ENCODE peak calls at places on chromosomes 5 and 9, in eight cellular contexts. P is tibial artery; F is PC-9; V is left ventricle myocardium inferior; C is PC-3; J is CD8-positive, alpha-beta T cell; K is HepG2; A is Peyer's patch. Z is an unnamed sample.

GRCh38 chr5:135060021-135060420 is 26.0 kb upstream of the PITX1 start:
- DNase-seq in C (no peak), A (no peak), F (no peak), K (no peak), J (no peak), P (no peak), V (no peak), Z (no peak)

GRCh38 chr9:89661956-89662717 is 57.3 kb downstream of the GADD45G start:
- DNase-seq in P (peak; percentile 97), K (peak; percentile 75), F (peak; percentile 46), J (no peak), A (peak; percentile 98), C (peak; percentile 38), V (peak; percentile 99), Z (no peak)

GRCh38 chr5:135467051-135467625 is 15.0 kb upstream of the TIFAB start:
- DNase-seq in F (no peak), C (no peak), P (peak; percentile 49), J (no peak), K (no peak), A (peak; percentile 31), V (no peak), Z (no peak)

GRCh38 chr5:18314192-18314778 is 680.0 kb downstream of the TAF11L14 start:
- DNase-seq in K (no peak), A (no peak), C (peak; percentile 66), F (no peak), V (no peak), J (no peak), P (no peak), Z (no peak)

GRCh38 chr5:123835421-123835820 is 323.4 kb downstream of the CSNK1G3 start:
- DNase-seq in J (no peak), C (no peak), P (no peak), V (no peak), K (no peak), A (no peak), F (no peak), Z (no peak)

GRCh38 chr9:96457266-96457665 is 7.3 kb downstream of the HABP4 start:
- DNase-seq in C (no peak), A (no peak), F (no peak), J (no peak), K (no peak), P (no peak), V (no peak), Z (no peak)

GRCh38 chr9:99172129-99173091 is 49.3 kb downstream of the ALG2 start:
- DNase-seq in C (no peak), K (peak; percentile 76), F (no peak), P (no peak), J (no peak), V (no peak), A (no peak), Z (no peak)

GRCh38 chr5:77177576-77177975 is 32.9 kb upstream of the PDE8B start:
- DNase-seq in A (no peak), C (peak; percentile 77), K (peak; percentile 36), F (peak; percentile 7), J (no peak), P (no peak), V (no peak), Z (no peak)

GRCh38 chr5:82748688-82749091 is 328.5 kb downstream of the TMEM167A start:
- DNase-seq in K (no peak), V (no peak), P (no peak), C (no peak), J (no peak), A (no peak), F (no peak), Z (no peak)

GRCh38 chr5:21895766-21896165 is 957.4 kb downstream of the CDH12 start:
- DNase-seq in J (no peak), K (no peak), C (no peak), P (no peak), F (no peak), A (no peak), V (no peak), Z (no peak)

GRCh38 chr5:16787278-16787677 is 148.8 kb downstream of the MYO10 start:
- DNase-seq in A (no peak), K (no peak), J (no peak), C (no peak), F (no peak), P (no peak), V (no peak), Z (no peak)
- H3K27ac ChIP-seq in A (no peak overlapping the region), K (no peak overlapping the region), J (no peak overlapping the region), C (no peak overlapping the region), F (no peak overlapping the region), P (no peak overlapping the region), V (no peak overlapping the region), Z (no peak overlapping the region)

DNA sequence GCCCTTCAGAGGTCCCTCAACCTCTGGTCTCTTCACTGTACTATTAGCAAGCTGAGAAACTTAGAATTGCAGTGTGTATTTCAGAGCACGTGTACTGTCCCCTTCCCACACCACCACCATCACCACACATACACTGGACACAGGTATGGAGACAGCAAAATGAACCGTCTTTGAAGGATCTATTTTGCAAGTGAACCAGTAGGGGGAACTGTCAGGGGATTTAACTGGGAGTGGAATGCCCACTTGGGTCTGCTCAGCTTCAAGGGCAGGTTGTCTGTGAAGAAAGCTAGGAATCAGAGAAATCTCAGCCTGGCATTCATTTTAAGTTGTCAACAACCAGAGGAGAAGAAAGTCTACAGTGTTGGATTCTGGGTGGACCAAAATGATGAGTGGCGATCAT is 147.0 kb downstream of the DCP2 start:
- DNase-seq in A (no peak), F (no peak), J (no peak), V (no peak), P (no peak), K (peak; percentile 13), C (peak; percentile 19), Z (no peak)
- TF ChIP-seq CTCF in A (no peak), F (no peak), J (no peak), V (peak; percentile 25), P (no peak), K (peak; percentile 34), C (peak; percentile 57), Z (no peak)

DNA sequence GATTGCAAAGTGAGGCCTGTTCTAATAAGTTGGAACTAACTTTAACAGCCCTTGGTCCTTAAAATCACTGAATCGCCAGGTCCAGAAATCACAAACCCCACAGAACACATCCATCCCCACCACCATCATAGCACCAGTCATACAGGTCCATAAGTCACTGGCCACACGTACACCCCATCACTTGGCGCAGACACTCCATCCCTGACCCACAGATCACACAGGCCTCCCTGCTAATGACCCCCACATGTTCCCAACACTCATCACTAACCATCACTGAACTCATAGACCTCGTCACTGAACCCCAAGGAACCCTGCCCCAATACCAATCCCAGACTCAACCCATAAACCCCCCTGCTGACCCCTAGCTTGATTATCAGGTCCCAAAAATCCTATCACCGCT is 41.2 kb upstream of the ZNF300 start:
- DNase-seq in J (no peak), C (no peak), V (no peak), F (no peak), A (no peak), K (no peak), P (no peak), Z (no peak)
- H3K9me3 ChIP-seq in J (peaks cover 14% of the 10 kb centered on the region), C (peaks cover 76% of the 10 kb centered on the region), V (peaks cover 92% of the 10 kb centered on the region), F (peaks cover 51% of the 10 kb centered on the region), A (peaks cover 9% of the 10 kb centered on the region), K (peaks cover 83% of the 10 kb centered on the region), P (peaks cover 49% of the 10 kb centered on the region), Z (peaks cover 56% of the 10 kb centered on the region)

GRCh38 chr5:30908356-30908755 is 285.1 kb upstream of the CDH6 start:
- DNase-seq in A (no peak), K (no peak), V (peak; percentile 12), J (no peak), P (no peak), F (no peak), C (no peak), Z (no peak)
- H3K27ac ChIP-seq in A (no peak overlapping the region), K (no peak overlapping the region), V (no peak overlapping the region), J (no peak overlapping the region), P (no peak overlapping the region), F (no peak overlapping the region), C (no peak overlapping the region), Z (no peak overlapping the region)